ENCODE peak calls at places on chromosomes 13 and 19, in seven cellular contexts. J is EL, R is nucleus accumbens, V is PC-3, O is DMS79, S is amniotic epithelial cell, E is stomach. P is an unnamed sample.

GRCh38 chr19:15367439-15367838 is 12.1 kb downstream of the AKAP8 start:
- DNase-seq in V (no peak), O (no peak), E (no peak), R (no peak), J (no peak), S (no peak), P (no peak)

GRCh38 chr19:947090-947706 is 21.4 kb downstream of the ARID3A start:
- DNase-seq in J (no peak), E (no peak), O (no peak), V (no peak), R (no peak), S (no peak), P (no peak)

GRCh38 chr19:34733266-34733825 is 697 bp upstream of the ZNF181 start:
- DNase-seq in O (peak), S (no peak), V (no peak), R (no peak), J (no peak), E (no peak), P (peak)

GRCh38 chr13:44884076-44884729 is 105.1 kb downstream of the NUFIP1 start:
- DNase-seq in O (no peak), S (peak), J (peak), E (no peak), R (no peak), V (peak), P (peak)

GRCh38 chr19:34673590-34673989 is 3.4 kb downstream of the SCGB2B2 start:
- DNase-seq in O (no peak), R (no peak), V (no peak), E (no peak), J (no peak), S (no peak), P (no peak)

GRCh38 chr19:29504454-29504853 is 21.3 kb upstream of the VSTM2B start:
- DNase-seq in O (no peak), V (no peak), J (no peak), E (no peak), S (no peak), R (no peak), P (no peak)

GRCh38 chr19:3665681-3666544 is 34.4 kb downstream of the PIP5K1C start:
- DNase-seq in J (peak), E (peak), S (no peak), O (no peak), R (peak), V (peak), P (no peak)

GRCh38 chr19:55046975-55047622 is 9.0 kb upstream of the GP6 start:
- DNase-seq in S (no peak), O (no peak), V (no peak), J (no peak), R (no peak), E (no peak), P (no peak)

GRCh38 chr13:93147946-93148345 is 78.7 kb upstream of the GPC6 start:
- DNase-seq in J (no peak), V (no peak), S (no peak), O (no peak), R (no peak), E (no peak), P (no peak)

GRCh38 chr19:54138777-54139256 is 1.3 kb downstream of the CNOT3 start:
- DNase-seq in E (no peak), J (no peak), O (no peak), R (no peak), S (no peak), V (no peak), P (no peak)

GRCh38 chr13:69970521-69970920 is 137.1 kb upstream of the ATXN8OS start:
- DNase-seq in E (no peak), J (no peak), R (no peak), O (no peak), S (peak), V (peak), P (peak)

GRCh38 chr19:51107406-51108065 is 673 bp downstream of the CTU1 start:
- DNase-seq in S (no peak), E (no peak), V (peak), O (no peak), J (peak), R (no peak), P (peak)

GRCh38 chr19:10478476-10478875 is 24.7 kb downstream of the KEAP1 start:
- DNase-seq in J (peak), R (no peak), V (no peak), O (no peak), E (no peak), S (no peak), P (no peak)

GRCh38 chr13:31011193-31011860 is 78.9 kb downstream of the TEX26 start:
- DNase-seq in E (no peak), O (no peak), J (no peak), R (no peak), S (no peak), V (no peak), P (no peak)

GRCh38 chr13:74132768-74133656 is 1.2 kb downstream of the KLF12 start:
- DNase-seq in O (peak), V (no peak), S (peak), J (peak), R (no peak), E (peak), P (peak)

GRCh38 chr19:5057860-5058259 is 88.9 kb downstream of the KDM4B start:
- DNase-seq in O (no peak), J (peak), E (no peak), R (no peak), V (peak), S (no peak), P (no peak)

GRCh38 chr19:17441241-17442135 is 7.0 kb downstream of the TMEM221 start:
- DNase-seq in V (peak), J (peak), O (no peak), E (no peak), S (peak), R (no peak), P (peak)

GRCh38 chr13:20160346-20161274 is at the start of gene GJA3:
- DNase-seq in O (no peak), J (peak), S (peak), R (no peak), V (peak), E (no peak), P (peak)

GRCh38 chr19:51713319-51714285 is 10.2 kb downstream of the HAS1 start:
- DNase-seq in E (no peak), J (no peak), V (no peak), O (no peak), S (no peak), R (no peak), P (no peak)

GRCh38 chr19:53034948-53035675 is 9.4 kb upstream of the ERVV-2 start:
- DNase-seq in V (no peak), S (no peak), E (no peak), J (peak), O (no peak), R (no peak), P (no peak)

GRCh38 chr19:15508035-15508710 is at the start of gene CYP4F22:
- DNase-seq in V (no peak), E (no peak), O (no peak), S (no peak), R (no peak), J (no peak), P (no peak)

GRCh38 chr19:18023596-18024212 is 15.7 kb downstream of the ARRDC2 start:
- DNase-seq in V (no peak), O (no peak), E (peak), R (no peak), J (no peak), S (no peak), P (no peak)

GRCh38 chr19:19320362-19321142 is at the start of the genes MAU2 and SUGP1:
- DNase-seq in O (peak), E (peak), R (peak), V (peak), S (peak), J (peak), P (peak)

GRCh38 chr13:24671367-24672117 is 8.7 kb upstream of the ATP12A start:
- DNase-seq in O (no peak), V (peak), R (no peak), E (no peak), S (peak), J (peak), P (peak)

GRCh38 chr19:16985403-16985802 is 41.2 kb downstream of the CPAMD8 start:
- DNase-seq in S (no peak), O (no peak), V (no peak), E (no peak), J (no peak), R (no peak), P (no peak)

GRCh38 chr19:16209266-16209665 is 11.6 kb downstream of the AP1M1 start:
- DNase-seq in S (no peak), V (no peak), E (no peak), R (no peak), O (peak), J (no peak), P (no peak)

GRCh38 chr13:58620171-58620570 is 988.6 kb downstream of the PCDH17 start:
- DNase-seq in J (no peak), E (no peak), S (no peak), O (no peak), V (no peak), R (no peak), P (no peak)

GRCh38 chr13:24280722-24281121 is 28.7 kb upstream of the C1QTNF9 start:
- DNase-seq in R (no peak), S (peak), E (peak), J (no peak), O (no peak), V (no peak), P (no peak)

P was measured in RKO.